ENCODE peak calls at places on chromosome 4, in four cellular contexts. A is cardiac fibroblast, C is BE2C, T is left lung. U is an unnamed sample.

GRCh38 chr4:182144621-182145359 is 98.4 kb upstream of the TENM3 start:
- DNase-seq in A (no peak), C (peak; percentile 57), T (no peak), U (no peak)

GRCh38 chr4:183291070-183291469 is 29.0 kb downstream of the CLDN22 start:
- DNase-seq in A (no peak), T (no peak), C (no peak), U (no peak)

GRCh38 chr4:138843611-138844010 is 172.0 kb upstream of the NOCT start:
- DNase-seq in C (no peak), A (no peak), T (no peak), U (no peak)

GRCh38 chr4:167233523-167234387 is 539 bp downstream of the SPOCK3 start:
- DNase-seq in A (peak; percentile 6), C (peak; percentile 61), T (no peak), U (peak; percentile 1)

GRCh38 chr4:20299515-20299914 is 47.8 kb downstream of the SLIT2 start:
- DNase-seq in C (peak; percentile 15), A (peak; percentile 84), T (no peak), U (peak; percentile 75)

GRCh38 chr4:166816901-166817300 is 417.4 kb downstream of the SPOCK3 start:
- DNase-seq in T (no peak), A (no peak), C (peak; percentile 11), U (peak; percentile 2)

GRCh38 chr4:6277139-6277802 is 7.6 kb downstream of the WFS1 start:
- DNase-seq in A (no peak), C (peak; percentile 86), T (no peak), U (no peak)

GRCh38 chr4:56723831-56724230 is 42.7 kb upstream of the HOPX start:
- DNase-seq in C (no peak), T (no peak), A (no peak), U (no peak)

GRCh38 chr4:189912170-189912569 is 28.5 kb upstream of the FRG1 start:
- DNase-seq in A (no peak), T (no peak), C (no peak), U (no peak)

GRCh38 chr4:106297636-106298035 is 18.4 kb downstream of the TBCK start:
- DNase-seq in C (no peak), A (no peak), T (no peak), U (no peak)

GRCh38 chr4:105088110-105088879 is 58.4 kb upstream of the TET2 start:
- DNase-seq in T (no peak), A (peak; percentile 88), C (peak; percentile 54), U (peak; percentile 68)

GRCh38 chr4:76767983-76768382 is 130.0 kb downstream of the SOWAHB start:
- DNase-seq in A (no peak), T (no peak), C (no peak), U (no peak)

GRCh38 chr4:141290771-141291170 is 70.1 kb downstream of the ZNF330 start:
- DNase-seq in C (no peak), T (no peak), A (no peak), U (no peak)

GRCh38 chr4:86630629-86631028 is 36.5 kb downstream of the PTPN13 start:
- DNase-seq in T (no peak), A (no peak), C (no peak), U (no peak)

GRCh38 chr4:15774020-15774420 is 4.1 kb upstream of the CD38 start:
- DNase-seq in A (peak; percentile 23), C (no peak), T (peak; percentile 54), U (peak; percentile 58)

GRCh38 chr4:56261027-56261426 is 126.3 kb downstream of the AASDH start:
- DNase-seq in C (no peak), A (no peak), T (no peak), U (no peak)

GRCh38 chr4:152166567-152166966 is 369.3 kb downstream of the FBXW7 start:
- DNase-seq in A (peak; percentile 19), C (no peak), T (no peak), U (peak; percentile 6)

GRCh38 chr4:159369256-159369655 is 266.4 kb downstream of the RAPGEF2 start:
- DNase-seq in A (no peak), T (no peak), C (no peak), U (no peak)

GRCh38 chr4:159367421-159368105 is 264.7 kb downstream of the RAPGEF2 start:
- DNase-seq in A (peak; percentile 12), C (no peak), T (no peak), U (no peak)

GRCh38 chr4:159370316-159370715 is 267.4 kb downstream of the RAPGEF2 start:
- DNase-seq in C (no peak), A (no peak), T (no peak), U (peak; percentile 26)

GRCh38 chr4:159368320-159368719 is 265.4 kb downstream of the RAPGEF2 start:
- DNase-seq in C (no peak), A (no peak), T (no peak), U (no peak)

DNA sequence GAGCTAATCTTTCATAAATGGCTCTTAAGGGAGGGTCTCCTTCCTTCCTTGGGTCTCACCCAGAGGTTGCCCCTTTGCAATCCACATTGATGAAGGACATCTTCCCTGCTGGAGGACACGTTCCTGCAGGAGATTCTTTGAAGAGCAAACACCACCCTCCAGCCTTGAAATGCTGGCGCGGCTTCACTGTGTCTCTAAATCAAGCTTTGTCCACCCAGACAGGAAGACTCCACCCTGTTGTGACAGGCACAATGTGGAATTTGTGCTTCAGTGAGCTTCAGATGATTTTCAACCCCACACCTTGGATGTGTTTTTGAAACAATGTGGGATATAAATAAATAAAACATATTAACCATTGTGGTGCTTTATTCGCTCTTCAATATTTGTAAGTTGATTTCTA is 264.1 kb downstream of the RAPGEF2 start:
- DNase-seq in C (no peak), T (no peak), A (peak; percentile 40), U (no peak)
- H3K4me3 ChIP-seq in C (no peak overlapping the region), T (no peak overlapping the region), A (no peak overlapping the region), U (no peak overlapping the region)

GRCh38 chr4:74654230-74654681 is 140.1 kb downstream of the BTC start:
- DNase-seq in T (no peak), A (peak; percentile 12), C (no peak), U (peak; percentile 43)
- TF ChIP-seq CTCF in T (no peak), A (no peak), C (no peak), U (no peak)

DNA sequence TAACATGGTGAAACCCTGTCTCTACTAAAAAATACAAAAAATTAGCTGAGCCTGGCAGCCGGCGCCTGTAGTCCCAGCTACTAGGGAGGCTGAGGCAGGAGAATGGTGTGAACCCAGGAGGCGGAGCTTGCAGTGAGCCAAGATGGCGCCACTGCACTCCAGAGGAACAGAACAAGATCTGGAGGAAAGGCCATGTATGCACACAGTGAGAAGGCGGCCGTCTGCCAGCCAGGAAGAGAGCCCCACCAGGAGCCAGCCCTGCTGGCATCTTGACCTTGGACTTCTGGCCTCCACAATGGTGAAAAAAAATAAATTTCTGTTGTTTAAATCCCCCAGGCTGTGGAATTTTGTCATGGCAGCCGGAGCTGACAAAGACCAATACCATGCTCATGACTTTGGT is 28.2 kb upstream of the MSX1 start:
- DNase-seq in C (no peak), A (no peak), T (no peak), U (no peak)
- H3K4me3 ChIP-seq in C (no peak overlapping the region), A (no peak overlapping the region), T (no peak overlapping the region), U (no peak overlapping the region)

GRCh38 chr4:130359537-130359936 is 1263.6 kb downstream of the C4orf33 start:
- DNase-seq in C (no peak), T (no peak), A (peak; percentile 76), U (peak; percentile 69)
- TF ChIP-seq CTCF in C (peak; percentile 52), T (no peak), A (peak; percentile 60), U (peak; percentile 66)

GRCh38 chr4:145488310-145488709 is 6.7 kb downstream of the SMAD1 start:
- DNase-seq in T (no peak), A (no peak), C (no peak), U (no peak)
- H3K4me3 ChIP-seq in T (no peak overlapping the region), A (no peak overlapping the region), C (no peak overlapping the region), U (no peak overlapping the region)

DNA sequence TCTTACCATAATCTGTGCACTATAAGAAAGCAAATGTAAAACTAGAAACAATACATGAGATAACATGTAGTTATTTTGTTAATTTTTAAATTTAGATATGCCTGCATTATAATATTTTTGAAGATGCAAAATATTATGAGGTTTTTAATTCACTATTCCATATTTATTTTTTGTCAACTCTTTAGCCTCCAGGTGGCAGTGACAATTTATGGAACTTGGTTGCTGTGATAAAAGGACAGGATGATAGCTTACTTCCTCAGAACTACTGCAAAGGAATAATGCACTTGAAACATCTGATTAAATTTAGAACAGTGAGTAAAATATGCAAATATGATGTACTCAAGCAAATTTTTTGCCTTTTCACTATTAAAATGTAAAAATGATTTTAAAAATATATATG is 45.1 kb downstream of the SPATA4 start:
- DNase-seq in C (no peak), T (no peak), A (peak; percentile 66), U (peak; percentile 56)
- TF ChIP-seq CTCF in C (peak; percentile 46), T (no peak), A (peak; percentile 19), U (peak; percentile 38)

GRCh38 chr4:157221426-157221894 is 932 bp downstream of the GRIA2 start:
- DNase-seq in C (no peak), T (no peak), A (no peak), U (no peak)
- H3K4me3 ChIP-seq in C (peak overlapping the region; percentile 64), T (no peak overlapping the region), A (no peak overlapping the region), U (no peak overlapping the region)

GRCh38 chr4:133921280-133922195 is 280.1 kb downstream of the PABPC4L start:
- DNase-seq in C (peak; percentile 11), T (no peak), A (peak; percentile 9), U (peak; percentile 68)
- TF ChIP-seq CTCF in C (peak; percentile 56), T (no peak), A (no peak), U (peak; percentile 58)